ENCODE peak calls at places on chromosomes 11 and 22, in nine cellular contexts. One of them, this sample, is unnamed. For H3K4me1, the result is how much of the 10 kb centered on the place peaks cover.

GRCh38 chr22:28310299-28310698 is 369.3 kb downstream of the TTC28 start:
- DNase-seq in thoracic aorta: no peak
- DNase-seq in A549: no peak
- DNase-seq in cardiac muscle cell: no peak
- DNase-seq in adrenal gland: no peak
- DNase-seq in BE2C: no peak
- DNase-seq in GM23338: no peak
- DNase-seq in H9: no peak
- DNase-seq in A673: no peak
- DNase-seq in this sample: no peak

GRCh38 chr11:28245131-28245530 is 136.9 kb downstream of the METTL15 start:
- DNase-seq in thoracic aorta: no peak
- DNase-seq in A549: no peak
- DNase-seq in cardiac muscle cell: no peak
- DNase-seq in adrenal gland: no peak
- DNase-seq in BE2C: no peak
- DNase-seq in GM23338: no peak
- DNase-seq in H9: no peak
- DNase-seq in A673: no peak
- DNase-seq in this sample: no peak

GRCh38 chr11:102761646-102762238 is 18.7 kb downstream of the MMP10 start:
- DNase-seq in thoracic aorta: no peak
- DNase-seq in A549: no peak
- DNase-seq in cardiac muscle cell: peak
- DNase-seq in adrenal gland: no peak
- DNase-seq in BE2C: no peak
- DNase-seq in GM23338: peak
- DNase-seq in H9: no peak
- DNase-seq in A673: peak
- DNase-seq in this sample: no peak

GRCh38 chr22:10780281-10780680 is 4747.7 kb upstream of the OR11H1 start:
- DNase-seq in thoracic aorta: no peak
- DNase-seq in A549: no peak
- DNase-seq in cardiac muscle cell: no peak
- DNase-seq in adrenal gland: no peak
- DNase-seq in BE2C: no peak
- DNase-seq in GM23338: no peak
- DNase-seq in H9: no peak
- DNase-seq in A673: no peak
- DNase-seq in this sample: no peak

GRCh38 chr11:128692750-128693578 is 908 bp upstream of the FLI1 start:
- DNase-seq in thoracic aorta: no peak
- DNase-seq in A549: peak
- DNase-seq in cardiac muscle cell: no peak
- DNase-seq in adrenal gland: no peak
- DNase-seq in BE2C: no peak
- DNase-seq in GM23338: peak
- DNase-seq in H9: peak
- DNase-seq in A673: no peak
- DNase-seq in this sample: no peak

GRCh38 chr11:43942651-43943356 is 367 bp downstream of the C11orf96 start:
- DNase-seq in thoracic aorta: no peak
- DNase-seq in A549: peak
- DNase-seq in cardiac muscle cell: peak
- DNase-seq in adrenal gland: peak
- DNase-seq in BE2C: peak
- DNase-seq in GM23338: peak
- DNase-seq in H9: peak
- DNase-seq in A673: peak
- DNase-seq in this sample: no peak

GRCh38 chr22:29078036-29078868 is 5.4 kb downstream of the KREMEN1 start:
- DNase-seq in thoracic aorta: no peak
- DNase-seq in A549: no peak
- DNase-seq in cardiac muscle cell: no peak
- DNase-seq in adrenal gland: no peak
- DNase-seq in BE2C: no peak
- DNase-seq in GM23338: no peak
- DNase-seq in H9: no peak
- DNase-seq in A673: no peak
- DNase-seq in this sample: no peak

GRCh38 chr11:9203715-9204311 is 61.3 kb downstream of the DENND5A start:
- DNase-seq in thoracic aorta: no peak
- DNase-seq in A549: peak
- DNase-seq in cardiac muscle cell: peak
- DNase-seq in adrenal gland: no peak
- DNase-seq in BE2C: no peak
- DNase-seq in GM23338: peak
- DNase-seq in H9: peak
- DNase-seq in A673: peak
- DNase-seq in this sample: no peak

GRCh38 chr11:78181155-78181554 is 7.3 kb downstream of the KCTD21 start:
- DNase-seq in thoracic aorta: no peak
- DNase-seq in A549: no peak
- DNase-seq in cardiac muscle cell: no peak
- DNase-seq in adrenal gland: no peak
- DNase-seq in BE2C: no peak
- DNase-seq in GM23338: no peak
- DNase-seq in H9: no peak
- DNase-seq in A673: no peak
- DNase-seq in this sample: no peak

GRCh38 chr11:70398834-70399680 is 728 bp downstream of the CTTN start:
- DNase-seq in thoracic aorta: no peak
- DNase-seq in A549: no peak
- DNase-seq in cardiac muscle cell: peak
- DNase-seq in adrenal gland: peak
- DNase-seq in BE2C: no peak
- DNase-seq in GM23338: no peak
- DNase-seq in H9: no peak
- DNase-seq in A673: no peak
- DNase-seq in this sample: peak

GRCh38 chr22:46088541-46089311 is 61.6 kb upstream of the PPARA start:
- DNase-seq in thoracic aorta: no peak
- DNase-seq in A549: no peak
- DNase-seq in cardiac muscle cell: no peak
- DNase-seq in adrenal gland: no peak
- DNase-seq in BE2C: peak
- DNase-seq in GM23338: no peak
- DNase-seq in H9: no peak
- DNase-seq in A673: no peak
- DNase-seq in this sample: no peak

GRCh38 chr11:70885721-70886305 is 366.6 kb downstream of the SHANK2 start:
- DNase-seq in thoracic aorta: no peak
- DNase-seq in A549: no peak
- DNase-seq in cardiac muscle cell: no peak
- DNase-seq in adrenal gland: no peak
- DNase-seq in BE2C: no peak
- DNase-seq in GM23338: no peak
- DNase-seq in H9: no peak
- DNase-seq in A673: peak
- DNase-seq in this sample: no peak

GRCh38 chr11:2586091-2586792 is 113.6 kb downstream of the KCNQ1OT1 start:
- DNase-seq in thoracic aorta: no peak
- DNase-seq in A549: no peak
- DNase-seq in cardiac muscle cell: no peak
- DNase-seq in adrenal gland: no peak
- DNase-seq in BE2C: no peak
- DNase-seq in GM23338: no peak
- DNase-seq in H9: peak
- DNase-seq in A673: peak
- DNase-seq in this sample: peak

GRCh38 chr22:39176067-39176621 is 23.7 kb upstream of the CBX7 start:
- DNase-seq in thoracic aorta: no peak
- DNase-seq in A549: peak
- DNase-seq in cardiac muscle cell: peak
- DNase-seq in adrenal gland: peak
- DNase-seq in BE2C: no peak
- DNase-seq in GM23338: peak
- DNase-seq in H9: peak
- DNase-seq in A673: no peak
- DNase-seq in this sample: peak

GRCh38 chr11:72958790-72959189 is 144.6 kb downstream of the ATG16L2 start:
- DNase-seq in thoracic aorta: no peak
- DNase-seq in A549: no peak
- DNase-seq in cardiac muscle cell: no peak
- DNase-seq in adrenal gland: no peak
- DNase-seq in BE2C: no peak
- DNase-seq in GM23338: no peak
- DNase-seq in H9: no peak
- DNase-seq in A673: no peak
- DNase-seq in this sample: no peak

GRCh38 chr11:84227970-84228369 is 941.8 kb upstream of the CCDC90B start:
- DNase-seq in thoracic aorta: no peak
- DNase-seq in A549: no peak
- DNase-seq in cardiac muscle cell: no peak
- DNase-seq in adrenal gland: no peak
- DNase-seq in BE2C: no peak
- DNase-seq in GM23338: no peak
- DNase-seq in H9: no peak
- DNase-seq in A673: no peak
- DNase-seq in this sample: no peak

GRCh38 chr11:77322926-77323590 is 21.6 kb upstream of the GDPD4 start:
- DNase-seq in thoracic aorta: no peak
- DNase-seq in A549: no peak
- DNase-seq in cardiac muscle cell: no peak
- DNase-seq in adrenal gland: no peak
- DNase-seq in BE2C: no peak
- DNase-seq in GM23338: no peak
- DNase-seq in H9: no peak
- DNase-seq in A673: no peak
- DNase-seq in this sample: peak

GRCh38 chr11:108524422-108524821 is 26.2 kb upstream of the POGLUT3 start:
- DNase-seq in thoracic aorta: no peak
- DNase-seq in A549: no peak
- DNase-seq in cardiac muscle cell: no peak
- DNase-seq in adrenal gland: no peak
- DNase-seq in BE2C: no peak
- DNase-seq in GM23338: no peak
- DNase-seq in H9: no peak
- DNase-seq in A673: no peak
- DNase-seq in this sample: no peak

GRCh38 chr11:57649826-57650738 is at the start of gene YPEL4:
- DNase-seq in thoracic aorta: no peak
- DNase-seq in A549: peak
- DNase-seq in cardiac muscle cell: peak
- DNase-seq in adrenal gland: peak
- DNase-seq in BE2C: no peak
- DNase-seq in GM23338: peak
- DNase-seq in H9: peak
- DNase-seq in A673: peak
- DNase-seq in this sample: no peak

GRCh38 chr11:67644042-67644441 is 4.5 kb upstream of the TBX10 start:
- DNase-seq in thoracic aorta: no peak
- DNase-seq in A549: peak
- DNase-seq in cardiac muscle cell: no peak
- DNase-seq in adrenal gland: no peak
- DNase-seq in BE2C: no peak
- DNase-seq in GM23338: peak
- DNase-seq in H9: peak
- DNase-seq in A673: peak
- DNase-seq in this sample: no peak
- TF ChIP-seq CTCF in thoracic aorta: no peak
- TF ChIP-seq CTCF in A549: no peak
- TF ChIP-seq CTCF in cardiac muscle cell: peak
- TF ChIP-seq CTCF in adrenal gland: no peak
- TF ChIP-seq CTCF in BE2C: peak
- TF ChIP-seq CTCF in GM23338: peak
- TF ChIP-seq CTCF in H9: peak
- TF ChIP-seq CTCF in A673: peak
- TF ChIP-seq CTCF in this sample: no peak

GRCh38 chr11:19121646-19122045 is 4.7 kb downstream of the ZDHHC13 start:
- DNase-seq in thoracic aorta: no peak
- DNase-seq in A549: no peak
- DNase-seq in cardiac muscle cell: no peak
- DNase-seq in adrenal gland: no peak
- DNase-seq in BE2C: no peak
- DNase-seq in GM23338: no peak
- DNase-seq in H9: no peak
- DNase-seq in A673: no peak
- DNase-seq in this sample: no peak
- H3K4me1 ChIP-seq in thoracic aorta: under half
- H3K4me1 ChIP-seq in A549: under half
- H3K4me1 ChIP-seq in cardiac muscle cell: under half
- H3K4me1 ChIP-seq in adrenal gland: under half
- H3K4me1 ChIP-seq in BE2C: under half
- H3K4me1 ChIP-seq in GM23338: under half
- H3K4me1 ChIP-seq in H9: under half
- H3K4me1 ChIP-seq in A673: under half
- H3K4me1 ChIP-seq in this sample: under half

GRCh38 chr11:20090654-20091374 is 69.5 kb downstream of the DBX1 start:
- DNase-seq in thoracic aorta: no peak
- DNase-seq in A549: no peak
- DNase-seq in cardiac muscle cell: no peak
- DNase-seq in adrenal gland: no peak
- DNase-seq in BE2C: no peak
- DNase-seq in GM23338: no peak
- DNase-seq in H9: no peak
- DNase-seq in A673: no peak
- DNase-seq in this sample: no peak

GRCh38 chr11:20095189-20095588 is 65.1 kb downstream of the DBX1 start:
- DNase-seq in thoracic aorta: no peak
- DNase-seq in A549: no peak
- DNase-seq in cardiac muscle cell: no peak
- DNase-seq in adrenal gland: no peak
- DNase-seq in BE2C: no peak
- DNase-seq in GM23338: no peak
- DNase-seq in H9: no peak
- DNase-seq in A673: no peak
- DNase-seq in this sample: no peak

GRCh38 chr11:20097319-20098221 is 62.7 kb downstream of the DBX1 start:
- DNase-seq in thoracic aorta: no peak
- DNase-seq in A549: no peak
- DNase-seq in cardiac muscle cell: no peak
- DNase-seq in adrenal gland: no peak
- DNase-seq in BE2C: no peak
- DNase-seq in GM23338: no peak
- DNase-seq in H9: no peak
- DNase-seq in A673: no peak
- DNase-seq in this sample: peak

GRCh38 chr11:20089796-20090653 is 70.2 kb downstream of the DBX1 start:
- DNase-seq in thoracic aorta: no peak
- DNase-seq in A549: no peak
- DNase-seq in cardiac muscle cell: peak
- DNase-seq in adrenal gland: peak
- DNase-seq in BE2C: no peak
- DNase-seq in GM23338: peak
- DNase-seq in H9: no peak
- DNase-seq in A673: no peak
- DNase-seq in this sample: no peak

GRCh38 chr11:20093775-20094174 is 66.5 kb downstream of the DBX1 start:
- DNase-seq in thoracic aorta: no peak
- DNase-seq in A549: no peak
- DNase-seq in cardiac muscle cell: no peak
- DNase-seq in adrenal gland: no peak
- DNase-seq in BE2C: no peak
- DNase-seq in GM23338: no peak
- DNase-seq in H9: no peak
- DNase-seq in A673: no peak
- DNase-seq in this sample: no peak
- TF ChIP-seq CTCF in thoracic aorta: peak
- TF ChIP-seq CTCF in A549: no peak
- TF ChIP-seq CTCF in cardiac muscle cell: no peak
- TF ChIP-seq CTCF in adrenal gland: no peak
- TF ChIP-seq CTCF in BE2C: no peak
- TF ChIP-seq CTCF in GM23338: no peak
- TF ChIP-seq CTCF in H9: no peak
- TF ChIP-seq CTCF in A673: no peak
- TF ChIP-seq CTCF in this sample: no peak

GRCh38 chr11:16153951-16154350 is 202.4 kb downstream of the SOX6 start:
- DNase-seq in thoracic aorta: no peak
- DNase-seq in A549: no peak
- DNase-seq in cardiac muscle cell: no peak
- DNase-seq in adrenal gland: no peak
- DNase-seq in BE2C: no peak
- DNase-seq in GM23338: no peak
- DNase-seq in H9: no peak
- DNase-seq in A673: no peak
- DNase-seq in this sample: no peak
- H3K4me1 ChIP-seq in thoracic aorta: under half
- H3K4me1 ChIP-seq in A549: half or more
- H3K4me1 ChIP-seq in cardiac muscle cell: under half
- H3K4me1 ChIP-seq in adrenal gland: under half
- H3K4me1 ChIP-seq in BE2C: under half
- H3K4me1 ChIP-seq in GM23338: under half
- H3K4me1 ChIP-seq in H9: under half
- H3K4me1 ChIP-seq in A673: half or more
- H3K4me1 ChIP-seq in this sample: under half